ENCODE peak calls at places on chromosome 6, in ten cellular contexts. A is central memory CD4-positive, alpha-beta T cell; K is HS-5; V is NCI-H1092 treated with DMSO at 0.1 percent for 48 hours; Q is Ammon's horn; T is fibroblast of lung; L is mesothelial cell of epicardium; N is fibroblast of the conjunctiva; S is AG04450; D is HT-29. G is an unnamed sample.
A peak's percentile ranks its signal among the peaks of the same experiment; 100 is the strongest.

GRCh38 chr6:105364243-105364642 is 38.6 kb downstream of the PREP start:
- DNase-seq in A (no peak), K (no peak), V (no peak), Q (no peak), T (no peak), L (no peak), N (no peak), S (no peak), D (no peak), G (no peak)

GRCh38 chr6:158022749-158023596 is 41.3 kb downstream of the SYNJ2 start:
- DNase-seq in A (no peak), K (no peak), V (no peak), Q (no peak), T (no peak), L (no peak), N (no peak), S (no peak), D (no peak), G (no peak)

GRCh38 chr6:157821342-157822033 is 1.6 kb upstream of the SNX9 start:
- DNase-seq in A (no peak), K (no peak), V (no peak), Q (no peak), T (no peak), L (no peak), N (no peak), S (no peak), D (no peak), G (no peak)

GRCh38 chr6:128519931-128520435 is 416 bp downstream of the PTPRK start:
- DNase-seq in A (peak; percentile 45), K (no peak), V (peak; percentile 32), Q (peak; percentile 43), T (no peak), L (peak; percentile 25), N (no peak), S (no peak), D (peak; percentile 71), G (no peak)

GRCh38 chr6:20811112-20811746 is 277.0 kb downstream of the CDKAL1 start:
- DNase-seq in A (no peak), K (peak; percentile 91), V (no peak), Q (no peak), T (peak; percentile 95), L (no peak), N (peak; percentile 96), S (peak; percentile 91), D (peak; percentile 84), G (peak; percentile 34)

GRCh38 chr6:32581275-32582095 is 8.2 kb downstream of the HLA-DRB1 start:
- DNase-seq in A (no peak), K (no peak), V (no peak), Q (no peak), T (no peak), L (no peak), N (no peak), S (no peak), D (no peak), G (no peak)

GRCh38 chr6:168326294-168327261 is 7.0 kb upstream of the DACT2 start:
- DNase-seq in A (no peak), K (no peak), V (no peak), Q (no peak), T (no peak), L (no peak), N (no peak), S (no peak), D (no peak), G (no peak)

GRCh38 chr6:13485303-13485702 is 2.1 kb downstream of the GFOD1 start:
- DNase-seq in A (no peak), K (no peak), V (no peak), Q (no peak), T (no peak), L (no peak), N (no peak), S (no peak), D (peak; percentile 10), G (no peak)

GRCh38 chr6:143823463-143824006 is 19.6 kb upstream of the LTV1 start:
- DNase-seq in A (no peak), K (no peak), V (no peak), Q (no peak), T (peak; percentile 9), L (no peak), N (no peak), S (no peak), D (no peak), G (no peak)

GRCh38 chr6:87702589-87702945 is 534 bp upstream of the AKIRIN2 start:
- DNase-seq in A (no peak), K (no peak), V (no peak), Q (no peak), T (no peak), L (no peak), N (no peak), S (no peak), D (no peak), G (peak; percentile 76)

GRCh38 chr6:15551262-15551661 is 111.6 kb downstream of the DTNBP1 start:
- DNase-seq in A (no peak), K (no peak), V (no peak), Q (no peak), T (no peak), L (no peak), N (no peak), S (no peak), D (no peak), G (no peak)

GRCh38 chr6:2209226-2209809 is 36.1 kb downstream of the GMDS start:
- DNase-seq in A (no peak), K (no peak), V (peak; percentile 7), Q (no peak), T (peak; percentile 37), L (no peak), N (no peak), S (no peak), D (peak; percentile 88), G (peak; percentile 49)

GRCh38 chr6:49348561-49348960 is 114.5 kb downstream of the MMUT start:
- DNase-seq in A (no peak), K (no peak), V (no peak), Q (no peak), T (no peak), L (no peak), N (no peak), S (no peak), D (no peak), G (no peak)

GRCh38 chr6:168452685-168453377 is 11.8 kb downstream of the SMOC2 start:
- DNase-seq in A (no peak), K (no peak), V (no peak), Q (no peak), T (no peak), L (no peak), N (no peak), S (no peak), D (no peak), G (no peak)

GRCh38 chr6:31652925-31653724 is 664 bp upstream of the BAG6 start:
- DNase-seq in A (no peak), K (no peak), V (peak; percentile 96), Q (peak; percentile 92), T (no peak), L (peak; percentile 39), N (peak; percentile 85), S (no peak), D (no peak), G (no peak)

GRCh38 chr6:156752666-156753301 is 24.4 kb upstream of the ARID1B start:
- DNase-seq in A (no peak), K (no peak), V (no peak), Q (no peak), T (no peak), L (no peak), N (no peak), S (no peak), D (peak; percentile 36), G (no peak)

GRCh38 chr6:7479801-7480266 is 61.6 kb upstream of the DSP start:
- DNase-seq in A (no peak), K (no peak), V (no peak), Q (no peak), T (peak; percentile 16), L (no peak), N (peak; percentile 14), S (no peak), D (peak; percentile 67), G (no peak)

GRCh38 chr6:45555981-45556771 is 178.4 kb upstream of the SUPT3H start:
- DNase-seq in A (no peak), K (no peak), V (no peak), Q (peak; percentile 22), T (peak; percentile 68), L (no peak), N (peak; percentile 84), S (peak; percentile 32), D (peak; percentile 56), G (no peak)

GRCh38 chr6:10558575-10558974 is 37.4 kb downstream of the GCNT2 start:
- DNase-seq in A (no peak), K (no peak), V (peak; percentile 1), Q (peak; percentile 49), T (no peak), L (no peak), N (no peak), S (no peak), D (no peak), G (no peak)

GRCh38 chr6:142796571-142796970 is 148.4 kb downstream of the HIVEP2 start:
- DNase-seq in A (no peak), K (peak; percentile 50), V (no peak), Q (no peak), T (peak; percentile 31), L (no peak), N (no peak), S (no peak), D (no peak), G (no peak)

GRCh38 chr6:156948807-156949206 is 171.6 kb downstream of the ARID1B start:
- DNase-seq in A (no peak), K (peak; percentile 49), V (no peak), Q (no peak), T (peak; percentile 76), L (no peak), N (no peak), S (peak; percentile 60), D (peak; percentile 45), G (no peak)

GRCh38 chr6:122609881-122610689 is at the start of gene PKIB:
- DNase-seq in A (peak; percentile 18), K (peak; percentile 29), V (peak; percentile 88), Q (peak; percentile 75), T (peak; percentile 67), L (peak; percentile 54), N (peak; percentile 10), S (no peak), D (peak; percentile 88), G (peak; percentile 57)

GRCh38 chr6:56311086-56311485 is 63.7 kb upstream of the COL21A1 start:
- DNase-seq in A (no peak), K (no peak), V (no peak), Q (no peak), T (peak; percentile 54), L (no peak), N (peak; percentile 57), S (no peak), D (no peak), G (no peak)

GRCh38 chr6:41200296-41200900 is 551 bp downstream of the TREML2 start:
- DNase-seq in A (peak; percentile 69), K (no peak), V (no peak), Q (peak; percentile 20), T (peak; percentile 27), L (no peak), N (no peak), S (no peak), D (peak; percentile 7), G (no peak)

GRCh38 chr6:122082370-122082769 is 317.1 kb upstream of the HSF2 start:
- DNase-seq in A (no peak), K (no peak), V (no peak), Q (no peak), T (no peak), L (no peak), N (no peak), S (no peak), D (no peak), G (no peak)

GRCh38 chr6:53922571-53922981 is 127.8 kb downstream of the LRRC1 start:
- DNase-seq in A (no peak), K (no peak), V (no peak), Q (no peak), T (no peak), L (no peak), N (no peak), S (no peak), D (no peak), G (no peak)

GRCh38 chr6:125858427-125859320 is 67.9 kb downstream of the NCOA7 start:
- DNase-seq in A (peak; percentile 5), K (peak; percentile 6), V (no peak), Q (peak; percentile 89), T (peak; percentile 75), L (peak; percentile 34), N (peak; percentile 52), S (peak; percentile 45), D (peak; percentile 80), G (no peak)

GRCh38 chr6:56246544-56246940 is 838 bp downstream of the COL21A1 start:
- DNase-seq in A (no peak), K (no peak), V (no peak), Q (no peak), T (no peak), L (no peak), N (no peak), S (no peak), D (no peak), G (no peak)

G was measured in SJCRH30.